ENCODE peak calls at places on chromosomes 1 and 21, in ten cellular contexts. Z is body of pancreas, V is cardiac muscle cell, F is NB4, I is SJSA1, K is colonic mucosa, S is ovary, Y is OCI-LY7, E is AG10803, P is choroid plexus epithelial cell. W is an unnamed sample.

GRCh38 chr1:226736908-226737818 is 1.9 kb downstream of the ITPKB start:
- DNase-seq in Z (no peak), V (peak), F (peak), I (no peak), K (peak), S (peak), Y (peak), E (peak), P (peak), W (peak)

GRCh38 chr1:54301494-54301893 is 101.5 kb downstream of the MRPL37 start:
- DNase-seq in Z (no peak), V (no peak), F (no peak), I (no peak), K (no peak), S (no peak), Y (no peak), E (no peak), P (no peak), W (no peak)

GRCh38 chr1:110048923-110049601 is 14.6 kb downstream of the STRIP1 start:
- DNase-seq in Z (no peak), V (no peak), F (no peak), I (no peak), K (peak), S (no peak), Y (no peak), E (no peak), P (no peak), W (no peak)

GRCh38 chr1:112937495-112937894 is 18.5 kb downstream of the SLC16A1 start:
- DNase-seq in Z (no peak), V (no peak), F (no peak), I (no peak), K (no peak), S (no peak), Y (no peak), E (no peak), P (no peak), W (no peak)

GRCh38 chr1:111378806-111379205 is 48.7 kb downstream of the OVGP1 start:
- DNase-seq in Z (no peak), V (no peak), F (no peak), I (no peak), K (no peak), S (no peak), Y (no peak), E (no peak), P (no peak), W (no peak)

GRCh38 chr1:76210130-76210529 is 135.6 kb downstream of the ST6GALNAC3 start:
- DNase-seq in Z (no peak), V (no peak), F (no peak), I (no peak), K (no peak), S (no peak), Y (peak), E (no peak), P (no peak), W (no peak)

GRCh38 chr1:28540651-28541050 is 12.2 kb upstream of the TRNAU1AP start:
- DNase-seq in Z (no peak), V (no peak), F (no peak), I (no peak), K (no peak), S (no peak), Y (no peak), E (no peak), P (peak), W (no peak)

GRCh38 chr1:206502813-206503212 is 4.5 kb upstream of the RASSF5 start:
- DNase-seq in Z (no peak), V (no peak), F (peak), I (no peak), K (no peak), S (no peak), Y (no peak), E (peak), P (peak), W (no peak)

GRCh38 chr1:94863919-94864318 is 43.8 kb downstream of the SLC44A3 start:
- DNase-seq in Z (peak), V (peak), F (no peak), I (peak), K (peak), S (peak), Y (no peak), E (peak), P (peak), W (peak)

GRCh38 chr1:201381130-201381529 is 3.6 kb upstream of the TNNT2 start:
- DNase-seq in Z (no peak), V (no peak), F (no peak), I (no peak), K (no peak), S (no peak), Y (no peak), E (no peak), P (no peak), W (no peak)

GRCh38 chr1:73144321-73144720 is 862.0 kb upstream of the NEGR1 start:
- DNase-seq in Z (no peak), V (no peak), F (no peak), I (no peak), K (no peak), S (no peak), Y (no peak), E (no peak), P (no peak), W (no peak)

GRCh38 chr21:46033410-46034404 is 52.1 kb downstream of the COL6A1 start:
- DNase-seq in Z (no peak), V (no peak), F (no peak), I (no peak), K (no peak), S (peak), Y (no peak), E (no peak), P (no peak), W (no peak)

GRCh38 chr1:180181996-180182675 is 27.5 kb downstream of the QSOX1 start:
- DNase-seq in Z (no peak), V (no peak), F (no peak), I (no peak), K (no peak), S (no peak), Y (no peak), E (no peak), P (no peak), W (no peak)

GRCh38 chr1:87718241-87718950 is 389.7 kb downstream of the LMO4 start:
- DNase-seq in Z (no peak), V (peak), F (no peak), I (no peak), K (no peak), S (no peak), Y (no peak), E (no peak), P (no peak), W (no peak)

GRCh38 chr1:52552236-52552504 is 722 bp downstream of the TUT4 start:
- DNase-seq in Z (peak), V (peak), F (peak), I (peak), K (peak), S (peak), Y (peak), E (peak), P (peak), W (no peak)

GRCh38 chr1:28370220-28371010 is 875 bp downstream of the PHACTR4 start:
- DNase-seq in Z (peak), V (peak), F (peak), I (peak), K (peak), S (no peak), Y (peak), E (peak), P (peak), W (peak)

GRCh38 chr1:207672525-207673130 is 27.7 kb downstream of the CR1L start:
- DNase-seq in Z (no peak), V (no peak), F (peak), I (no peak), K (peak), S (no peak), Y (peak), E (peak), P (peak), W (peak)

GRCh38 chr1:59994302-59995198 is 68.0 kb upstream of the CYP2J2 start:
- DNase-seq in Z (no peak), V (peak), F (no peak), I (no peak), K (no peak), S (no peak), Y (no peak), E (peak), P (peak), W (peak)

GRCh38 chr1:193417420-193417819 is 231.0 kb upstream of the B3GALT2 start:
- DNase-seq in Z (no peak), V (peak), F (no peak), I (no peak), K (no peak), S (peak), Y (no peak), E (peak), P (peak), W (no peak)

GRCh38 chr1:10640079-10640578 is 156.3 kb downstream of the CASZ1 start:
- DNase-seq in Z (no peak), V (no peak), F (no peak), I (no peak), K (no peak), S (no peak), Y (no peak), E (no peak), P (no peak), W (no peak)

GRCh38 chr1:85628791-85629531 is 48.4 kb downstream of the CCN1 start:
- DNase-seq in Z (peak), V (peak), F (no peak), I (peak), K (peak), S (no peak), Y (no peak), E (peak), P (peak), W (peak)
- H3K4me3 ChIP-seq in Z (no peak), V (no peak), F (no peak), I (no peak), K (no peak), S (no peak), Y (no peak), E (peak), P (no peak), W (no peak)

DNA sequence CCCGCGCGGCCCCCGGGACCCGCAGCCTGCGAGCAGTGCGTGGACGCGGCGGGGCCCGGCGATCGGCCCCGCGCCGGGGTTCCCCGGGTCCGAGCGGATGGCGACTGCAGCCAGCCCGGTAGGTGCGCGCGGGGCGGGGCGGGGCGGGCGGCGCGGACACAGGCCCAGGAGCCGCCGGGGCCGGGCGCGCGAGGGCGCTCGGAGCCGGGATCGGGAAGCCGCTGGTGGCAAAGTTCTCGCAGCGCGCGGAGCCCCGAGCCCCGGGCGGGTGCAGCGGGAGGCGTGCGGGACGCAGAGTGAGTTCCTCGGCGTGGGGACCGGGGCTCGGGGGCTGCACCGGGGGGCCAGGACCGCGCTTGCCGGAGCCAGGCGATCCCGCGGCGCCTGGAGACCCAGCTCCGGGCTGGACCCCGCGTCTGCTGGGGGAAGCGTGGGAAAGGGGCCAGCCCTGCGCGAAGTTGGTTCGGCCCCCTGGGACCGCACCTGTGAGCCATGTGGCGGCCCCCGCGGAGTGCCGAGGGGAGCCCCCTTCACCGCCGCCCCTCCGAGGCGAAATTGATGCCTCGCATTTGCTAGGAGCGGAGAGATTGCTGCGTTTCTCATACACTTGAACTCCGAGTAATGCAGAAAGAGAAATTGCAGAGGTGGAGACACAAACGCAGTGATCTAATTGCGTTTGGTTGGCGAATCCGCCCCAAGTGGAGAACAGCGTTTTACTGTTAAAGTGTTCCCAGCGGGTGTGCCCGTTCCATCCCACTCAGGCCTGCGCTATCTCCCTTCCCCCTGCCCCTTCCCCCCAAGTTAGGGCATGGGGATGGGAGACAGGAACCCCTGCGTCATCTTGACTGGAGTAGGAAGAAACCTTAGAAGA is 228.9 kb upstream of the TMEM51 start:
- DNase-seq in Z (peak), V (peak), F (peak), I (no peak), K (peak), S (peak), Y (no peak), E (peak), P (peak), W (peak)
- H3K4me3 ChIP-seq in Z (peak), V (peak), F (no peak), I (peak), K (peak), S (peak), Y (peak), E (peak), P (peak), W (peak)

GRCh38 chr1:56255516-56256181 is 323.7 kb downstream of the PLPP3 start:
- DNase-seq in Z (peak), V (peak), F (no peak), I (no peak), K (peak), S (peak), Y (no peak), E (peak), P (peak), W (peak)
- H3K4me3 ChIP-seq in Z (no peak), V (no peak), F (no peak), I (no peak), K (no peak), S (no peak), Y (no peak), E (no peak), P (no peak), W (no peak)

GRCh38 chr1:102174259-102174863 is 177.6 kb upstream of the OLFM3 start:
- DNase-seq in Z (no peak), V (no peak), F (peak), I (no peak), K (peak), S (no peak), Y (peak), E (no peak), P (no peak), W (no peak)

DNA sequence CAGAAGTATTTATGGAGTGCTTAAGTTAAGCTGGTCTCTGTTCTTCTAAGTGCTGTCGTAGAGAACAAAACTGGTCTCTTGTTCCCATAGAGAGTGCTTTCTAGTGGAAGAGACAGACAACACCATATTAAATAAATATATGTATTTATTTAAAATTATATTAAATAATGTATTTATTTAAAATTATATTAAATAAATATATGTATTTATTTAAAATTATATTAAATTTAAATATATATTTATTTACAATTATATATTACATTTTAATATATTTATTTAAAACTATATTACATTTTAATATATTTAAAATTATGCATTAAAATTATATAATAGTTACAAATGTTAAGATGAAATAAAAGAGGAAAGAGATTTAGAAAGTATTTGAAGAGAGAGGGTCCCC is 175.5 kb upstream of the OLFM3 start:
- DNase-seq in Z (no peak), V (no peak), F (no peak), I (no peak), K (no peak), S (no peak), Y (no peak), E (no peak), P (no peak), W (no peak)
- H3K4me3 ChIP-seq in Z (no peak), V (no peak), F (no peak), I (no peak), K (no peak), S (no peak), Y (no peak), E (no peak), P (no peak), W (no peak)

GRCh38 chr1:157641177-157641576 is 43.3 kb upstream of the FCRL4 start:
- DNase-seq in Z (no peak), V (no peak), F (no peak), I (no peak), K (no peak), S (no peak), Y (no peak), E (no peak), P (no peak), W (no peak)
- H3K4me3 ChIP-seq in Z (no peak), V (no peak), F (no peak), I (no peak), K (no peak), S (no peak), Y (no peak), E (no peak), P (no peak), W (no peak)

GRCh38 chr1:229228522-229228921 is 42.4 kb upstream of the RAB4A start:
- DNase-seq in Z (no peak), V (no peak), F (no peak), I (no peak), K (no peak), S (no peak), Y (no peak), E (no peak), P (no peak), W (no peak)

GRCh38 chr1:229230136-229230892 is 40.6 kb upstream of the RAB4A start:
- DNase-seq in Z (no peak), V (no peak), F (peak), I (no peak), K (no peak), S (no peak), Y (no peak), E (no peak), P (no peak), W (peak)

GRCh38 chr1:229229721-229230135 is 41.2 kb upstream of the RAB4A start:
- DNase-seq in Z (peak), V (peak), F (peak), I (no peak), K (peak), S (peak), Y (no peak), E (peak), P (no peak), W (no peak)

GRCh38 chr1:229227298-229227919 is 43.5 kb upstream of the RAB4A start:
- DNase-seq in Z (peak), V (peak), F (peak), I (peak), K (peak), S (peak), Y (peak), E (peak), P (peak), W (peak)

DNA sequence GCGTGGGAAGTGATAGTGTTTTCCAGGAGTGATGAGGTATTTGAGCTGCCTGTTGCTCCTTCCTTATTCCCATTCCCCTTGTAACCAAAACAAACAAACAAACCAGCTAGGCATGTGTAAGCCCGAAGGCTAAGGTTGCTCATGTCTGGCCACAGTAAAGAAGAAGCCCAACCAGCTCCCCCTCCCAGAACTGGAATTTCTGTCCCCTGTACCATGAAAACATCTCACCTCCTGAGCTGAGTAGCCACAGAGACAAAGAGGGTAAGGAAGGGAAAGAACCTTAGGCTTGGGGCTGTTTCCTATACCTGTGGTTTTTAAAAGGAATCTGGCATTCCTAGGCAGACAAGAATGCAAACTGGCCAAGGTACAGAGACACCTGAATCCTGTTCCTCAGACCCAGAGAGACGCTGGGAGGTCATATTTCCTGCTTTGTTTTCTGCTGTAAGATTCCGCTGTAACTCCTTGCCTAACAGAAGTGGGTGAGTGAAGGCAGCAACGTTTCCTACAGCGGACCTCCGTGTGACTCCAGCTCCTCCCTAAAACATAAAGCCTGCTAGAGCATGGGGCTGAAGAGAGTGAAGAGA is 41.7 kb upstream of the RAB4A start:
- DNase-seq in Z (peak), V (peak), F (peak), I (no peak), K (no peak), S (no peak), Y (no peak), E (peak), P (peak), W (no peak)
- H3K4me3 ChIP-seq in Z (no peak), V (no peak), F (no peak), I (no peak), K (no peak), S (no peak), Y (no peak), E (no peak), P (no peak), W (no peak)

GRCh38 chr1:219189021-219189824 is 15.5 kb downstream of the LYPLAL1 start:
- DNase-seq in Z (no peak), V (peak), F (no peak), I (no peak), K (no peak), S (no peak), Y (no peak), E (peak), P (peak), W (peak)

GRCh38 chr1:219185486-219186117 is 11.9 kb downstream of the LYPLAL1 start:
- DNase-seq in Z (no peak), V (no peak), F (no peak), I (no peak), K (no peak), S (no peak), Y (no peak), E (no peak), P (no peak), W (no peak)

GRCh38 chr1:219190605-219191004 is 16.9 kb downstream of the LYPLAL1 start:
- DNase-seq in Z (no peak), V (no peak), F (no peak), I (no peak), K (no peak), S (no peak), Y (no peak), E (no peak), P (no peak), W (no peak)

GRCh38 chr1:219188331-219188803 is 14.7 kb downstream of the LYPLAL1 start:
- DNase-seq in Z (no peak), V (no peak), F (peak), I (no peak), K (no peak), S (no peak), Y (no peak), E (no peak), P (no peak), W (no peak)

GRCh38 chr1:219189942-219190341 is 16.3 kb downstream of the LYPLAL1 start:
- DNase-seq in Z (no peak), V (no peak), F (no peak), I (no peak), K (no peak), S (no peak), Y (no peak), E (no peak), P (no peak), W (no peak)
- H3K4me3 ChIP-seq in Z (no peak), V (no peak), F (no peak), I (no peak), K (no peak), S (no peak), Y (no peak), E (no peak), P (no peak), W (no peak)